ENCODE peak calls at places on chromosomes 13 and 19, in four cellular contexts. Y is pancreas, C is left lung, H is PC-3. L is an unnamed sample.

GRCh38 chr13:44837250-44837649 is 152.0 kb downstream of the NUFIP1 start:
- DNase-seq in Y (no peak), C (no peak), H (peak; percentile 52), L (no peak)

GRCh38 chr13:23598371-23598770 is 28.2 kb downstream of the TNFRSF19 start:
- DNase-seq in Y (no peak), C (no peak), H (peak; percentile 24), L (no peak)

GRCh38 chr13:107734891-107735620 is 480.3 kb downstream of the LIG4 start:
- DNase-seq in Y (no peak), C (no peak), H (no peak), L (no peak)

GRCh38 chr13:51394724-51395123 is 55.2 kb downstream of the SERPINE3 start:
- DNase-seq in Y (no peak), C (no peak), H (no peak), L (no peak)

GRCh38 chr13:73954808-73955207 is 179.4 kb downstream of the KLF12 start:
- DNase-seq in Y (no peak), C (no peak), H (no peak), L (no peak)

GRCh38 chr13:41802033-41802683 is 158.8 kb downstream of the VWA8 start:
- DNase-seq in Y (no peak), C (no peak), H (no peak), L (no peak)

GRCh38 chr19:13063461-13064091 is 39.1 kb downstream of the LYL1 start:
- DNase-seq in Y (no peak), C (no peak), H (no peak), L (no peak)

GRCh38 chr19:33510728-33511255 is 10.8 kb downstream of the PEPD start:
- DNase-seq in Y (no peak), C (no peak), H (no peak), L (no peak)

GRCh38 chr19:40465025-40465780 is at the start of gene BLVRB:
- DNase-seq in Y (no peak), C (no peak), H (peak; percentile 39), L (no peak)

GRCh38 chr13:45863716-45864590 is 12.4 kb upstream of the SIAH3 start:
- DNase-seq in Y (no peak), C (no peak), H (no peak), L (no peak)